ENCODE peak calls at places on chromosomes 5 and 9, in seven cellular contexts. Z is GM12878, C is H1, A is stomach, V is K562, I is transverse colon, T is HepG2. D is an unnamed sample.
A peak's percentile ranks its signal among the peaks of the same experiment; 100 is the strongest.

GRCh38 chr9:116020146-116020545 is 133.4 kb upstream of the PAPPA start:
- DNase-seq in A (no peak), T (no peak), C (no peak), V (no peak), I (no peak), Z (no peak), D (no peak)

GRCh38 chr9:107597743-107598217 is 108.2 kb upstream of the KLF4 start:
- DNase-seq in I (peak; percentile 77), A (no peak), C (no peak), T (peak; percentile 3), Z (no peak), V (no peak), D (no peak)

GRCh38 chr5:180785794-180786221 is 16.8 kb downstream of the MGAT1 start:
- DNase-seq in A (peak; percentile 60), T (no peak), I (no peak), Z (no peak), V (no peak), C (peak; percentile 80), D (no peak)

GRCh38 chr9:19498015-19498414 is 89.2 kb downstream of the ACER2 start:
- DNase-seq in Z (no peak), C (no peak), V (no peak), T (no peak), A (no peak), I (no peak), D (no peak)

GRCh38 chr5:141734501-141735231 is 52.6 kb upstream of the ARAP3 start:
- DNase-seq in Z (no peak), V (peak; percentile 55), I (peak; percentile 30), C (no peak), A (peak; percentile 35), T (no peak), D (no peak)

GRCh38 chr9:129355641-129356040 is 177.6 kb upstream of the IER5L start:
- DNase-seq in V (no peak), Z (no peak), C (no peak), T (no peak), A (no peak), I (no peak), D (no peak)

GRCh38 chr5:100758780-100759179 is 144.3 kb downstream of the ST8SIA4 start:
- DNase-seq in T (no peak), I (no peak), C (no peak), A (no peak), V (no peak), Z (no peak), D (no peak)

GRCh38 chr5:150180241-150181027 is 9.4 kb upstream of the SLC6A7 start:
- DNase-seq in I (peak; percentile 73), V (no peak), C (no peak), Z (no peak), A (no peak), T (no peak), D (no peak)

GRCh38 chr9:35311891-35312639 is 150.3 kb downstream of the UNC13B start:
- DNase-seq in Z (no peak), I (no peak), V (peak; percentile 51), T (no peak), A (no peak), C (no peak), D (no peak)

GRCh38 chr5:124644582-124644981 is 101.9 kb downstream of the ZNF608 start:
- DNase-seq in T (no peak), V (no peak), C (no peak), I (no peak), A (no peak), Z (no peak), D (no peak)

GRCh38 chr9:136974834-136975535 is 2.3 kb upstream of the PTGDS start:
- DNase-seq in I (no peak), C (no peak), V (no peak), Z (no peak), A (no peak), T (no peak), D (no peak)

GRCh38 chr5:172802013-172802584 is 31.1 kb upstream of the DUSP1 start:
- DNase-seq in C (no peak), V (peak; percentile 31), Z (no peak), A (no peak), I (no peak), T (no peak), D (no peak)

GRCh38 chr5:135833521-135833920 is 942 bp upstream of the SLC25A48 start:
- DNase-seq in T (no peak), C (no peak), Z (no peak), V (no peak), I (no peak), A (no peak), D (no peak)

GRCh38 chr5:439636-440035 is 3.3 kb upstream of the EXOC3 start:
- DNase-seq in Z (no peak), V (no peak), T (no peak), C (no peak), I (peak; percentile 5), A (no peak), D (peak; percentile 58)

GRCh38 chr5:158433634-158434033 is 574.7 kb upstream of the CLINT1 start:
- DNase-seq in T (no peak), V (no peak), Z (no peak), A (no peak), C (no peak), I (no peak), D (no peak)

GRCh38 chr9:3924145-3924544 is 375.7 kb downstream of the GLIS3 start:
- DNase-seq in T (peak; percentile 65), Z (no peak), V (no peak), A (no peak), C (no peak), I (no peak), D (no peak)

GRCh38 chr5:129499208-129499852 is 39.2 kb downstream of the ADAMTS19 start:
- DNase-seq in T (no peak), Z (no peak), A (no peak), I (no peak), C (no peak), V (no peak), D (no peak)

GRCh38 chr9:129185991-129186390 is 7.9 kb upstream of the IER5L start:
- DNase-seq in C (no peak), T (no peak), Z (no peak), V (peak; percentile 27), I (no peak), A (no peak), D (no peak)

GRCh38 chr5:56511442-56511841 is 278.3 kb upstream of the ANKRD55 start:
- DNase-seq in T (no peak), Z (no peak), C (no peak), I (no peak), A (no peak), V (no peak), D (no peak)

GRCh38 chr9:137488330-137488653 is 29.2 kb upstream of the NSMF start:
- DNase-seq in A (no peak), Z (no peak), I (peak; percentile 27), V (no peak), T (no peak), C (no peak), D (no peak)

GRCh38 chr5:172793577-172794488 is 22.8 kb upstream of the DUSP1 start:
- DNase-seq in T (peak; percentile 70), C (no peak), A (no peak), Z (no peak), V (peak; percentile 67), I (no peak), D (peak; percentile 56)

GRCh38 chr9:124312290-124313265 is 54.8 kb downstream of the NEK6 start:
- DNase-seq in A (no peak), V (peak; percentile 45), C (no peak), Z (no peak), T (no peak), I (no peak), D (no peak)

GRCh38 chr5:143624465-143624864 is 187.5 kb upstream of the HMHB1 start:
- DNase-seq in A (no peak), T (peak; percentile 12), C (no peak), V (no peak), I (no peak), Z (no peak), D (no peak)

GRCh38 chr5:143634689-143635088 is 177.3 kb upstream of the HMHB1 start:
- DNase-seq in I (no peak), C (no peak), A (no peak), Z (no peak), V (no peak), T (no peak), D (no peak)

GRCh38 chr5:143635146-143635752 is 176.7 kb upstream of the HMHB1 start:
- DNase-seq in A (peak; percentile 27), V (no peak), I (no peak), C (no peak), T (peak; percentile 75), Z (no peak), D (no peak)

GRCh38 chr5:143635888-143636287 is 176.1 kb upstream of the HMHB1 start:
- DNase-seq in A (no peak), V (no peak), T (no peak), C (no peak), Z (no peak), I (no peak), D (no peak)

GRCh38 chr5:143629871-143630658 is 181.9 kb upstream of the HMHB1 start:
- DNase-seq in Z (no peak), C (no peak), T (peak; percentile 80), A (no peak), V (no peak), I (no peak), D (no peak)
- TF ChIP-seq EP300 in Z (no peak), C (no peak), T (peak; percentile 83), A (no peak), V (no peak), I (no peak), D (no peak)

GRCh38 chr5:35203403-35203802 is 26.9 kb downstream of the PRLR start:
- DNase-seq in A (no peak), Z (no peak), I (no peak), C (no peak), V (no peak), T (no peak), D (no peak)
- H3K27me3 ChIP-seq in A (no peaks in the 10 kb centered on the region), Z (no peaks in the 10 kb centered on the region), I (no peaks in the 10 kb centered on the region), C (no peaks in the 10 kb centered on the region), V (no peaks in the 10 kb centered on the region), T (no peaks in the 10 kb centered on the region), D (no peaks in the 10 kb centered on the region)

GRCh38 chr9:114336699-114337395 is 7.2 kb downstream of the ORM2 start:
- DNase-seq in T (no peak), A (no peak), V (no peak), Z (no peak), C (no peak), I (no peak), D (no peak)
- TF ChIP-seq POLR2AphosphoS5 in T (no peak), A (no peak), V (no peak), Z (no peak), C (no peak), I (no peak), D (no peak)

GRCh38 chr9:89999534-90000370 is 394.9 kb downstream of the GADD45G start:
- DNase-seq in C (no peak), Z (peak; percentile 61), T (peak; percentile 55), V (no peak), I (peak; percentile 86), A (peak; percentile 92), D (no peak)
- TF ChIP-seq EP300 in C (no peak), Z (no peak), T (no peak), V (no peak), I (no peak), A (peak; percentile 69), D (no peak)